ENCODE peak calls at places on chromosomes 7 and 10, in ten cellular contexts. H is NCI-H2171 treated with DMSO at 0.1 percent for 48 hours; T is chondrocyte; W is hippocampal formation; Y is BJ; N is suprapubic skin; D is T-helper 1 cell; Q is stimulated activated CD8-positive, alpha-beta memory T cell treated with anti-CD3 and anti-CD28 coated beads, Interleukin-7, amount 100 ng/mL, for 48 hours; R is AG09319; B is left cardiac atrium. I is an unnamed sample.

GRCh38 chr7:116598278-116598677 is 73.4 kb downstream of the CAV1 start:
- DNase-seq in H (no peak), Y (no peak), N (no peak), W (no peak), R (no peak), Q (no peak), B (no peak), T (no peak), D (no peak), I (peak)

GRCh38 chr7:98078197-98078870 is 28.3 kb upstream of the LMTK2 start:
- DNase-seq in B (no peak), T (no peak), N (no peak), D (no peak), R (no peak), W (no peak), Q (no peak), Y (no peak), H (peak), I (no peak)

GRCh38 chr10:88065384-88066049 is 202.1 kb downstream of the PTEN start:
- DNase-seq in Y (no peak), N (no peak), D (no peak), T (no peak), R (no peak), Q (no peak), H (no peak), B (no peak), W (no peak), I (no peak)

GRCh38 chr7:116426428-116427156 is 72.9 kb upstream of the CAV2 start:
- DNase-seq in R (no peak), T (no peak), W (no peak), N (no peak), D (no peak), Y (peak), B (no peak), Q (no peak), H (no peak), I (peak)

GRCh38 chr10:112004075-112004474 is 179.5 kb downstream of the GPAM start:
- DNase-seq in Q (no peak), N (no peak), W (no peak), T (no peak), D (no peak), R (no peak), Y (no peak), B (no peak), H (no peak), I (no peak)

GRCh38 chr10:56298941-56299340 is 62.1 kb downstream of the ZWINT start:
- DNase-seq in W (no peak), R (no peak), T (peak), B (no peak), H (no peak), Y (no peak), N (no peak), D (no peak), Q (no peak), I (no peak)

GRCh38 chr7:46357290-46357689 is 436.2 kb upstream of the IGFBP3 start:
- DNase-seq in Y (no peak), R (no peak), D (no peak), Q (no peak), B (no peak), N (no peak), T (no peak), W (no peak), H (no peak), I (no peak)

GRCh38 chr7:68936501-68936900 is 661.8 kb upstream of the AUTS2 start:
- DNase-seq in R (no peak), W (no peak), H (no peak), D (no peak), T (no peak), N (no peak), Y (no peak), B (no peak), Q (no peak), I (no peak)

GRCh38 chr7:18320422-18320821 is 175.1 kb upstream of the HDAC9 start:
- DNase-seq in W (no peak), B (no peak), R (no peak), Y (no peak), D (no peak), N (no peak), H (no peak), Q (no peak), T (no peak), I (no peak)

I was measured in MCF 10A.